ENCODE peak calls at places on chromosome X, in five cellular contexts. X is body of pancreas, D is sigmoid colon, T is lower leg skin, H is tibial nerve. C is an unnamed sample.

GRCh38 chrX:41600266-41600665 is 88.5 kb upstream of the GPR34 start:
- DNase-seq in X (no peak), T (no peak), H (no peak), D (no peak), C (no peak)

GRCh38 chrX:53479295-53479694 is 45.1 kb upstream of the HSD17B10 start:
- DNase-seq in D (no peak), T (no peak), H (no peak), X (no peak), C (no peak)

GRCh38 chrX:8868070-8868795 is 67.0 kb upstream of the FAM9A start:
- DNase-seq in T (no peak), X (no peak), H (no peak), D (no peak), C (no peak)

GRCh38 chrX:155745792-155746191 is 133.0 kb upstream of the TMLHE start:
- DNase-seq in H (no peak), D (no peak), X (peak), T (no peak), C (no peak)

GRCh38 chrX:1391370-1391706 is 575 bp downstream of the SLC25A6 start:
- DNase-seq in H (no peak), D (no peak), X (no peak), T (no peak), C (peak)

GRCh38 chrX:78708830-78709229 is 38.7 kb upstream of the LPAR4 start:
- DNase-seq in D (peak), H (peak), X (no peak), T (peak), C (no peak)

GRCh38 chrX:134738986-134739744 is 80.9 kb upstream of the PLAC1 start:
- DNase-seq in D (no peak), T (no peak), H (no peak), X (no peak), C (no peak)

GRCh38 chrX:134761788-134762187 is 103.5 kb upstream of the PLAC1 start:
- DNase-seq in T (no peak), D (no peak), H (no peak), X (no peak), C (no peak)

GRCh38 chrX:35288657-35289056 is 346.1 kb downstream of the FAM47B start:
- DNase-seq in H (no peak), T (no peak), X (no peak), D (no peak), C (no peak)

GRCh38 chrX:63032811-63033210 is 318.3 kb downstream of the SPIN4 start:
- DNase-seq in T (no peak), D (no peak), H (no peak), X (no peak), C (no peak)

GRCh38 chrX:71660562-71661416 is 6.6 kb upstream of the LOC101059915 start:
- DNase-seq in T (no peak), H (no peak), X (no peak), D (no peak), C (no peak)

GRCh38 chrX:69299271-69299670 is 134.0 kb upstream of the PJA1 start:
- DNase-seq in H (no peak), D (no peak), X (no peak), T (no peak), C (no peak)

GRCh38 chrX:153637121-153638040 is 9.6 kb upstream of the DUSP9 start:
- DNase-seq in X (no peak), T (no peak), D (no peak), H (no peak), C (no peak)

GRCh38 chrX:101203782-101204351 is 15.7 kb upstream of the DRP2 start:
- DNase-seq in X (no peak), T (no peak), D (no peak), H (no peak), C (no peak)

GRCh38 chrX:64570204-64570603 is 175.0 kb upstream of the MTMR8 start:
- DNase-seq in D (no peak), X (no peak), T (no peak), H (no peak), C (no peak)

GRCh38 chrX:47358387-47359065 is 11.9 kb upstream of the ZNF157 start:
- DNase-seq in D (no peak), T (no peak), H (no peak), X (no peak), C (no peak)

GRCh38 chrX:10508891-10509290 is 111.5 kb downstream of the MID1 start:
- DNase-seq in T (no peak), X (no peak), D (no peak), H (no peak), C (no peak)

GRCh38 chrX:75226280-75226679 is 47.6 kb upstream of the UPRT start:
- DNase-seq in H (no peak), D (no peak), X (no peak), T (no peak), C (no peak)

GRCh38 chrX:68693481-68694410 is 46.3 kb downstream of the STARD8 start:
- DNase-seq in D (peak), T (peak), H (peak), X (peak), C (peak)

GRCh38 chrX:95885074-95885473 is 799.6 kb upstream of the DIAPH2 start:
- DNase-seq in H (peak), T (peak), X (no peak), D (peak), C (no peak)

GRCh38 chrX:111568356-111568755 is 56.9 kb downstream of the SERTM2 start:
- DNase-seq in D (no peak), X (peak), H (no peak), T (no peak), C (peak)

GRCh38 chrX:147920161-147920666 is 8.5 kb downstream of the FMR1 start:
- DNase-seq in T (no peak), H (no peak), X (no peak), D (no peak), C (no peak)

GRCh38 chrX:20265221-20265725 is 1.4 kb downstream of the RPS6KA3 start:
- DNase-seq in X (peak), H (peak), T (peak), D (peak), C (no peak)

GRCh38 chrX:19303216-19303880 is 40.4 kb upstream of the PDHA1 start:
- DNase-seq in T (peak), H (peak), D (peak), X (no peak), C (peak)

GRCh38 chrX:65601530-65602281 is 65.7 kb upstream of the MSN start:
- DNase-seq in H (peak), X (peak), D (peak), T (peak), C (no peak)

GRCh38 chrX:119802546-119802945 is 11.1 kb upstream of the RPL39 start:
- DNase-seq in H (no peak), T (no peak), D (no peak), X (no peak), C (no peak)

GRCh38 chrX:86148024-86148511 is at the start of gene DACH2:
- DNase-seq in X (peak), D (peak), H (peak), T (peak), C (no peak)

GRCh38 chrX:97159916-97160800 is 276.4 kb downstream of the RPA4 start:
- DNase-seq in H (no peak), X (no peak), T (no peak), D (no peak), C (no peak)

GRCh38 chrX:23525531-23525930 is 141.8 kb upstream of the PRDX4 start:
- DNase-seq in T (no peak), H (no peak), X (peak), D (no peak), C (no peak)

GRCh38 chrX:25131055-25131454 is 115.3 kb upstream of the ARX start:
- DNase-seq in T (no peak), D (no peak), H (no peak), X (no peak), C (no peak)

GRCh38 chrX:9489234-9489633 is 24.4 kb downstream of the TBL1X start:
- DNase-seq in T (no peak), D (no peak), H (no peak), X (no peak), C (no peak)

GRCh38 chrX:150982786-150983525 is at the start of gene HMGB3:
- DNase-seq in H (peak), D (peak), T (peak), X (peak), C (peak)
- TF ChIP-seq POLR2A in H (no peak), D (no peak), T (no peak), X (peak), C (peak)

GRCh38 chrX:40097492-40098263 is at the start of gene BCOR:
- DNase-seq in D (peak), T (peak), H (peak), X (peak), C (no peak)
- TF ChIP-seq POLR2A in D (peak), T (no peak), H (peak), X (peak), C (peak)

GRCh38 chrX:51894697-51895336 is 1.4 kb downstream of the MAGED1 start:
- DNase-seq in T (no peak), X (peak), H (peak), D (peak), C (no peak)
- TF ChIP-seq POLR2A in T (no peak), X (no peak), H (no peak), D (no peak), C (no peak)

DNA sequence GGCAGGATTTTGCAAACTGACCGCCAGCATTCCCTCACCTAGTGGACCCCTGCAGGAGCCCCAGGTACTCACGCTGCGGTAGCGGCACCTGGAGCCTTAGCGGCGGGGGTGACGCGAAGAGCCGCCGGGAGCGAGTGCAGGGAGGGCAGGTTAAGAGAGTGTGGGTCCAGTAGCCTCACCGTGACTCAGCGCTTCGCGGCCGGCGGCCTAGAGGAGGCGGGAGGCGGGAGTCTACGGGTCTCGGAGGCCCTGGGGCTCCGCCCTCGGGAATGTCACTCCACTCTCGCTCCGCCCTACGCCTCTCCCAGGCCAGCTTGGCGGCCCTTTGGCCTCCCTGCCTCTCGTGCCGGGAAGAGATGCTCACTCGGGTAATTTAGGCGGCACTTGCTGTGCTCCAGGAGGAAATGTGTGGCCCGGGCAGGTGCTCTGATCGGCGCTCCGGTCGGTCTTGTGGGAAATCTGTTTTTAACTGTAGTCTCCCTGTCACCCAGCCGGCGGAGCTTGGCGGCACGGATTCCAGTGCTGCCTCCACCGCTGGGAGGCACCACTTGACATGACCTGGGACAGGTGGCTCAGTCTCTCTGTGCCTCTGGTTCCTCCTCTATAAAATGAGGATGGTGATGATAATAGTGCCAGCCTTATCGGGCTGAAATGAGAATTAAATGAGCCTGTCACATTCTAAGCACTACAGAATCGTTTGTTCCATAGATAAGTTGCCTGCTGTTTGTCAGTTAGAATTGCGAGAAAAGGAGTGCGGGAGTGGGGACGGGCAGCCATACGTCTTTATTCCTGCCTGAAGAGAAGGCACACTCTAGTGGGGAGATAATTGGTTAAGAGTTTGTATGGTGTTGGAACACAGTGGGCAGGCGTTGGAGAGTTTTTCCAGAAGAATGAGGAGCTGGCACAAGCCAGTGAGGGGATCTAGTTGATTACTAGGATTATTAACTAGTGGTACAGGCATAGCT is at the start of gene PIR:
- DNase-seq in D (peak), H (peak), T (peak), X (peak), C (peak)
- TF ChIP-seq POLR2A in D (no peak), H (no peak), T (no peak), X (peak), C (peak)

DNA sequence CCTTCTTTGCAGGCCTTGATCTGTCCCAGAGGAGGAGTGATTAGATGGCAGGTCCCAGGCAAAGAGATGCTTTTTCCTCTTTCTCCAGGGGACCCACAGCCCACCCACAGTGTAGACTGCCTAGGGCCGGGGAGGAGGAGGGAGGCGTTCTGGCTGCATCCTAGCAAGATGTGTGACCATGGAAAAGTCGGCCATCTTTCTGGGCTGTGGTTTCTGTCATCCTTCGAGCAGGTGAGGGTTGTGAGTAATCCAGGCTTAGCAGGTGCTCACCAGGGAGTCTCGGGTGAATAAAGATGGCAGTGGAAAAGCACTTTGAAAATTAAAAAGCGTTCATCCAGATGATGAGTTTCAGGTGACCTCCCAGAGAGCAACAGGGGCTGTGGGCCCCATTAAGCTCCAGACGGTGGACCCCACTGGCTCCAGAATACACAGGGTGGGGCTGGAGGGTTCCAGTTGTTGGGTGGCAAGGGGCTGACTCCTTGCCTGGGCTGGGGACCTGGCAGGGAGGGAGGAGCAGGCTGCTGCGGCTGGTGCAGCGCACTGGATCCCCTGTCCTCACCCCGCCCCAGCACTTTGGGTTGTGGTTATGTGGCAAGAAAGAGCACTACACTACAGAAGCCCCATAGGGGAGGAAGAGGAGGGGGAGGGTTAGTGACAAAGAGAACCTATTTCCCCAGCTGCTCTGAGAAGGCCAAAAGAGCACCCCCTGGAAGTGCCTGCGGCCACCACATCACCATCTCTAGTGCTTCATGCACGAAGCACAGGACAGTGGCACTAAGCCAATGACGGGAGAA is 23.7 kb downstream of the ELF4 start:
- DNase-seq in D (no peak), H (no peak), T (no peak), X (no peak), C (no peak)
- TF ChIP-seq POLR2A in D (no peak), H (no peak), T (no peak), X (no peak), C (no peak)

C was measured in H54.